ENCODE peak calls at places on chromosomes 4 and X, in four cellular contexts. Z, B, F and N are unnamed samples.

GRCh38 chr4:110088670-110089069 is 109.7 kb downstream of the ELOVL6 start:
- DNase-seq in Z (no peak), B (peak; percentile 81), F (peak; percentile 76), N (no peak)

GRCh38 chr4:78612398-78613005 is 60.9 kb downstream of the ANXA3 start:
- DNase-seq in Z (no peak), B (peak; percentile 56), F (peak; percentile 61), N (peak; percentile 53)

GRCh38 chr4:79872738-79873137 is 200.3 kb downstream of the ANTXR2 start:
- DNase-seq in Z (no peak), B (no peak), F (no peak), N (peak; percentile 23)

GRCh38 chr4:174318829-174319764 is 35.4 kb downstream of the CEP44 start:
- DNase-seq in Z (peak; percentile 11), B (peak; percentile 58), F (peak; percentile 46), N (peak; percentile 3)

GRCh38 chrX:110145854-110146253 is 142.9 kb downstream of the TMEM164 start:
- DNase-seq in Z (no peak), B (peak; percentile 49), F (peak; percentile 44), N (no peak)

GRCh38 chr4:38523524-38524448 is 140.2 kb upstream of the KLF3 start:
- DNase-seq in Z (no peak), B (no peak), F (no peak), N (peak; percentile 38)

GRCh38 chrX:39261446-39262147 is 460.3 kb downstream of the MID1IP1 start:
- DNase-seq in Z (peak; percentile 4), B (peak; percentile 33), F (no peak), N (no peak)

GRCh38 chr4:4401049-4401448 is 14.1 kb downstream of the NSG1 start:
- DNase-seq in Z (no peak), B (no peak), F (no peak), N (no peak)

GRCh38 chr4:76532810-76533209 is 97.8 kb downstream of the SHROOM3 start:
- DNase-seq in Z (no peak), B (no peak), F (no peak), N (no peak)

GRCh38 chrX:19698125-19698524 is 182.8 kb upstream of the MAP3K15 start:
- DNase-seq in Z (no peak), B (peak; percentile 53), F (peak; percentile 50), N (no peak)

GRCh38 chr4:39103291-39103690 is 41.3 kb downstream of the KLHL5 start:
- DNase-seq in Z (no peak), B (no peak), F (no peak), N (peak; percentile 13)

GRCh38 chrX:2679534-2680485 is 11.3 kb upstream of the CD99 start:
- DNase-seq in Z (no peak), B (peak; percentile 74), F (peak; percentile 41), N (no peak)

GRCh38 chrX:108203540-108203939 is 112.0 kb downstream of the ATG4A start:
- DNase-seq in Z (no peak), B (no peak), F (no peak), N (no peak)

GRCh38 chrX:10156199-10157031 is at the start of gene CLCN4:
- DNase-seq in Z (peak; percentile 30), B (peak; percentile 56), F (no peak), N (peak; percentile 59)

GRCh38 chrX:43349363-43349762 is 306.7 kb upstream of the MAOA start:
- DNase-seq in Z (peak; percentile 0), B (peak; percentile 23), F (peak; percentile 19), N (peak; percentile 67)

GRCh38 chr4:177554966-177555574 is 112.8 kb upstream of the AGA start:
- DNase-seq in Z (peak; percentile 12), B (peak; percentile 48), F (peak; percentile 50), N (peak; percentile 3)

GRCh38 chr4:57193164-57193810 is 83.1 kb upstream of the IGFBP7 start:
- DNase-seq in Z (no peak), B (no peak), F (no peak), N (peak; percentile 2)

GRCh38 chr4:53716011-53716410 is 124.7 kb upstream of the LNX1 start:
- DNase-seq in Z (no peak), B (peak; percentile 35), F (peak; percentile 52), N (no peak)

GRCh38 chr4:38489924-38490639 is 173.9 kb upstream of the KLF3 start:
- DNase-seq in Z (no peak), B (peak; percentile 74), F (peak; percentile 46), N (peak; percentile 52)

GRCh38 chr4:53653484-53654053 is 62.3 kb upstream of the LNX1 start:
- DNase-seq in Z (no peak), B (peak; percentile 29), F (peak; percentile 5), N (no peak)

GRCh38 chr4:112381996-112382692 is 85.0 kb downstream of the ALPK1 start:
- DNase-seq in Z (no peak), B (no peak), F (no peak), N (no peak)

GRCh38 chr4:154998284-154998683 is 210.2 kb upstream of the NPY2R start:
- DNase-seq in Z (no peak), B (no peak), F (peak; percentile 19), N (no peak)

GRCh38 chrX:48737213-48737938 is 24.2 kb upstream of the GLOD5 start:
- DNase-seq in Z (peak; percentile 89), B (peak; percentile 97), F (peak; percentile 97), N (peak; percentile 94)
- H4K91ac ChIP-seq in Z (no peak overlapping the region), B (peak overlapping the region; percentile 89), F (peak overlapping the region; percentile 35), N (peak overlapping the region; percentile 96)

DNA sequence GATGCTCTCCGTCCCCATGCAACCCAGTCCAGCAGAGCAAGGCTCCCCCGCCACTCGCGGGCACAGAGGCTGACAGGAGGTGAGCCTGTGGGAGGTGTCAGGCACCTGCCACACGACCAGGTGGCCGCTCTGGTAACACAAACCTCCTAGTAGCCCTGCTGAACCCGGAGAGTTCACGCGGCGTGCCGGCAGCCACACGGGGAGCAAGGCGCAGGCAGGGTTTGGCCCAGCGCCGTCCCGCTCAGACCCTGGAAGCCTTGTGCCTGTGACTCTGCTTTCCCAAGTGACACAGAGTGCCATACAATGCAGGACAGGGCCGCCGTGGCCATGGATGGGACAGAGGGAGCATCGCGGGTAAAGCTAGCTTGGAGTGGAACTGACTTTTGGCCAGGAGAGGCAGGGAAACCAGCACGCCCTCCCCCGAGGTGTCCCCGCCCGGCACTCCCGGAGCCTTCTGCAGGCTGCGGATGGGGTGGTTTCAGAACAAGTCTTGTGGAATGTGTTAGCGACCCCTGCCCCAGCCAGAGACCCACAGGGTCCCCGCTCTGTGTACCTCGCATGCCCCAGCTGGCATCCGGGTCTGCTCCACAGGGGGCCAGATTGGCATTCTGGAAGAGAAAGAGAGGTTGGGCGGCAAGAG is 44.7 kb upstream of the AFAP1 start:
- DNase-seq in Z (no peak), B (no peak), F (no peak), N (no peak)
- H4K91ac ChIP-seq in Z (no peak overlapping the region), B (no peak overlapping the region), F (peak overlapping the region; percentile 29), N (no peak overlapping the region)

GRCh38 chr4:159269143-159269542 is 166.3 kb downstream of the RAPGEF2 start:
- DNase-seq in Z (no peak), B (no peak), F (no peak), N (no peak)
- H4K91ac ChIP-seq in Z (no peak overlapping the region), B (no peak overlapping the region), F (no peak overlapping the region), N (no peak overlapping the region)

DNA sequence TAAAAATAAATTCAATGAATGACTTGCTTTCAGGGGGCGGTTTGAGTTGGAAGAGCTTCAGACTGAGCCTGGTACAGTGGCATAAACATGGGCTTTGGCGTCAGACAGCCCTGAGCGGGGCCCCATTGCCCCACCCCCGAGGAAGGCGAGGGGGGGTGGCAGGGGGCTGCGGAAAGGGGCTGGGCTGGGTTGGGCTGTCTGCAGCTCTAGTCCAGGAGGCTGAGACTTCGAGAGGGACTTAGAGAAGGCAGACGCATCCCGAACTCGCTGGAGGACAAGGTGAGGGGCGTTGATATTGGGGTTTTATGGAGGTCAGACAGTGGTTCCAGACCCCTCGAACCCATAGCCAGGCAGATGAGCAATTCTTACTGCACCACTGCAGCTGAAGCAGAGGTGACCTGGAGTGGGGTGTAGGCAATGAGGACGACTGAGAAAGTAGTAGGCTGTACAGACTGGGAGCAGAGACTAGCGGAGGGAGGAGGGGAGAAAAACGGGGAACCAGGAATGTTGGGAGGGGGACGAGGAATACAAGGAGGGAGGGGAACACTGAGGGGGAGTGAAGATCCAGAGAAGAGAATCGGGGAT is at the start of gene MAGED2:
- DNase-seq in Z (peak; percentile 6), B (peak; percentile 57), F (peak; percentile 16), N (no peak)
- H4K91ac ChIP-seq in Z (no peak within 1 kb of the TSS), B (peak within 1 kb of the TSS; percentile 18), F (peak within 1 kb of the TSS; percentile 52), N (peak within 1 kb of the TSS; percentile 98)

GRCh38 chrX:106906361-106906760 is 3.2 kb upstream of the RIPPLY1 start:
- DNase-seq in Z (no peak), B (no peak), F (no peak), N (no peak)
- H4K91ac ChIP-seq in Z (no peak overlapping the region), B (no peak overlapping the region), F (no peak overlapping the region), N (no peak overlapping the region)

GRCh38 chr4:185651851-185652250 is 116.5 kb upstream of the PDLIM3 start:
- DNase-seq in Z (no peak), B (no peak), F (no peak), N (no peak)
- H4K91ac ChIP-seq in Z (no peak overlapping the region), B (no peak overlapping the region), F (no peak overlapping the region), N (no peak overlapping the region)

GRCh38 chr4:48827622-48828021 is 3.3 kb upstream of the OCIAD1 start:
- DNase-seq in Z (no peak), B (no peak), F (no peak), N (no peak)

GRCh38 chr4:48830706-48831531 is at the start of gene OCIAD1:
- DNase-seq in Z (peak; percentile 97), B (peak; percentile 99), F (peak; percentile 100), N (peak; percentile 99)

GRCh38 chr4:48832571-48832970 is 1.7 kb downstream of the OCIAD1 start:
- DNase-seq in Z (no peak), B (no peak), F (no peak), N (no peak)

GRCh38 chr4:48836658-48837057 is 5.8 kb downstream of the OCIAD1 start:
- DNase-seq in Z (no peak), B (no peak), F (no peak), N (no peak)

DNA sequence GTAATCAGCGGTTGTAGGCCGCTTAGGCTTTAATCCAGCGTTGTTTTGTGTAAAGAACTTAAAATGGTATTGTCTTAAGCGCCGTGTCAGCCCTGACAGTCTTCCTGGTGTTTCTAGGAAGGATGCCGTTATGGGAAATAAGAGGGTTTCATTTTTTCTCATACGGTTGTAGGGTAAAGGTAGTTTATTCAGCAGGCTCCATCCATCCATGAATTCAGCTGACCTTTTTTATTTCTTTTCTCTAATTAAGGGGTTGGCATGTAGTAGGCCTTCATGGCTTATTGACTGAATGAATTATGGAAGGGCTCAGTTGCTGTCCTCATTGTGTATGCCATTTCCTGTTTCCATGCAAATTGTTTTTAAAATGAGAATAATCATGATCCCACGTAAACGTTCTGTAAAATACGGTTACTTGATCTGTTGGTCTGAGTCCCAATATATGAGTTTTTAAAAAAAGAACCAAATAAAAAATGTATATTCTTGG is 686 bp downstream of the OCIAD1 start:
- DNase-seq in Z (no peak), B (no peak), F (peak; percentile 16), N (no peak)
- H4K91ac ChIP-seq in Z (peak overlapping the region; percentile 90), B (peak overlapping the region; percentile 97), F (peak overlapping the region; percentile 98), N (peak overlapping the region; percentile 98)

GRCh38 chr4:140153744-140154571 is at the start of gene MAML3:
- DNase-seq in Z (peak; percentile 93), B (peak; percentile 98), F (peak; percentile 96), N (peak; percentile 95)
- H4K91ac ChIP-seq in Z (no peak within 1 kb of the TSS), B (peak within 1 kb of the TSS; percentile 69), F (peak within 1 kb of the TSS; percentile 88), N (peak within 1 kb of the TSS; percentile 99)